ENCODE peak calls at places on chromosome 11, in nine cellular contexts. C, M, O, F, G, A, P, E and N are unnamed samples.
A peak's percentile ranks its signal among the peaks of the same experiment; 100 is the strongest.

GRCh38 chr11:130679247-130679646 is 230.8 kb downstream of the ADAMTS15 start:
- ATAC-seq in G (no peak), A (no peak), M (no peak), F (no peak), E (no peak), C (no peak), O (no peak), P (no peak), N (no peak)

GRCh38 chr11:120372296-120372695 is 36.1 kb downstream of the ARHGEF12 start:
- ATAC-seq in C (peak; percentile 86), P (no peak), A (no peak), O (no peak), G (no peak), M (peak; percentile 66), E (no peak), F (peak; percentile 22), N (no peak)

GRCh38 chr11:72141066-72141465 is 5.5 kb downstream of the FOLR3 start:
- ATAC-seq in C (no peak), P (peak; percentile 87), E (no peak), F (no peak), A (peak; percentile 84), O (peak; percentile 76), M (peak; percentile 52), G (peak; percentile 62), N (peak; percentile 93)

GRCh38 chr11:74627381-74627780 is 35.0 kb downstream of the POLD3 start:
- ATAC-seq in C (no peak), O (no peak), P (peak; percentile 55), A (peak; percentile 75), M (peak; percentile 27), F (no peak), E (no peak), G (no peak), N (peak; percentile 81)

GRCh38 chr11:6321961-6322362 is 1.7 kb upstream of the CAVIN3 start:
- ATAC-seq in C (no peak), F (no peak), M (peak; percentile 2), P (peak; percentile 55), O (peak; percentile 40), G (peak; percentile 49), E (no peak), A (peak; percentile 31), N (peak; percentile 52)

GRCh38 chr11:68269414-68270081 is 2.2 kb downstream of the C11orf24 start:
- ATAC-seq in O (no peak), M (peak; percentile 58), P (no peak), F (no peak), E (no peak), A (no peak), G (no peak), C (no peak), N (no peak)

GRCh38 chr11:119361961-119362725 is 15.6 kb upstream of the MFRP start:
- ATAC-seq in C (no peak), G (no peak), M (no peak), F (peak; percentile 10), O (no peak), A (no peak), E (no peak), P (no peak), N (no peak)

GRCh38 chr11:12247543-12248287 is 129.7 kb upstream of the PARVA start:
- ATAC-seq in G (no peak), M (no peak), E (no peak), F (peak; percentile 59), C (no peak), O (no peak), A (no peak), P (no peak), N (no peak)

GRCh38 chr11:73387594-73388021 is 11.4 kb downstream of the RELT start:
- ATAC-seq in G (no peak), P (no peak), A (no peak), C (no peak), O (no peak), M (no peak), F (peak; percentile 5), E (no peak), N (no peak)

GRCh38 chr11:27174026-27174425 is 133.4 kb downstream of the BBOX1 start:
- ATAC-seq in O (no peak), M (no peak), E (no peak), F (no peak), C (peak; percentile 65), G (peak; percentile 99), A (no peak), P (no peak), N (no peak)

GRCh38 chr11:58179648-58180047 is 9.2 kb upstream of the OR9Q2 start:
- ATAC-seq in A (no peak), E (no peak), P (no peak), O (no peak), C (no peak), M (no peak), G (no peak), F (no peak), N (no peak)

GRCh38 chr11:113141010-113141409 is 173.4 kb upstream of the TTC12 start:
- ATAC-seq in M (no peak), C (no peak), G (no peak), O (no peak), P (no peak), F (no peak), E (no peak), A (no peak), N (no peak)

GRCh38 chr11:76744186-76745058 is 38.7 kb upstream of the TSKU start:
- ATAC-seq in E (peak; percentile 68), A (no peak), C (peak; percentile 15), M (no peak), P (no peak), O (no peak), F (no peak), G (no peak), N (no peak)

GRCh38 chr11:69076129-69076791 is 27.5 kb downstream of the TPCN2 start:
- ATAC-seq in G (no peak), A (no peak), E (no peak), P (no peak), M (no peak), F (no peak), C (no peak), O (no peak), N (no peak)

GRCh38 chr11:65555693-65556231 is 2.4 kb downstream of the LTBP3 start:
- ATAC-seq in G (peak; percentile 64), F (no peak), M (peak; percentile 45), A (peak; percentile 9), O (peak; percentile 15), C (no peak), E (peak; percentile 23), P (no peak), N (peak; percentile 52)

GRCh38 chr11:74311352-74311926 is at the start of gene P4HA3:
- ATAC-seq in A (peak; percentile 92), O (peak; percentile 92), P (peak; percentile 98), C (peak; percentile 99), M (peak; percentile 99), E (peak; percentile 89), G (peak; percentile 98), F (peak; percentile 99), N (peak; percentile 96)

GRCh38 chr11:46475926-46476545 is 84.5 kb upstream of the CHRM4 start:
- ATAC-seq in A (peak; percentile 24), P (peak; percentile 59), F (no peak), O (no peak), C (no peak), E (no peak), M (no peak), G (no peak), N (peak; percentile 70)

GRCh38 chr11:79062814-79063762 is 377.7 kb downstream of the TENM4 start:
- ATAC-seq in F (peak; percentile 57), A (peak; percentile 20), O (no peak), P (no peak), E (no peak), C (no peak), G (no peak), M (peak; percentile 60), N (no peak)

GRCh38 chr11:132300283-132300682 is 929.9 kb downstream of the NTM start:
- ATAC-seq in O (no peak), E (no peak), F (no peak), A (no peak), M (peak; percentile 77), G (no peak), P (no peak), C (no peak), N (no peak)

GRCh38 chr11:10309163-10310093 is 4.6 kb downstream of the ADM start:
- ATAC-seq in C (peak; percentile 16), P (no peak), O (no peak), F (peak; percentile 23), G (peak; percentile 11), E (peak; percentile 3), M (peak; percentile 5), A (peak; percentile 11), N (peak; percentile 15)

GRCh38 chr11:46492540-46492939 is 101.0 kb upstream of the CHRM4 start:
- ATAC-seq in G (no peak), E (peak; percentile 77), M (no peak), P (no peak), O (no peak), C (peak; percentile 95), F (peak; percentile 69), A (no peak), N (no peak)

GRCh38 chr11:76750746-76751145 is 32.4 kb upstream of the TSKU start:
- ATAC-seq in A (no peak), O (no peak), G (no peak), M (no peak), P (no peak), C (no peak), E (no peak), F (no peak), N (no peak)

GRCh38 chr11:77191429-77191822 is 63.4 kb downstream of the MYO7A start:
- ATAC-seq in G (no peak), M (no peak), O (no peak), P (no peak), F (no peak), A (no peak), C (no peak), E (no peak), N (no peak)